ENCODE peak calls at places on chromosome 7, in seven cellular contexts. V, H, T, N, S, U and E are unnamed samples.
A peak's percentile ranks its signal among the peaks of the same experiment; 100 is the strongest.

GRCh38 chr7:20539201-20539600 is 76.3 kb upstream of the ABCB5 start:
- DNase-seq in U (no peak), H (no peak), V (peak; percentile 16), T (no peak), N (no peak), S (no peak), E (no peak)

GRCh38 chr7:584122-584465 is 64.4 kb upstream of the PDGFA start:
- DNase-seq in V (no peak), H (no peak), N (no peak), U (no peak), S (peak; percentile 69), T (no peak), E (peak; percentile 91)

GRCh38 chr7:138610671-138611170 is 90.4 kb downstream of the SVOPL start:
- DNase-seq in H (no peak), U (no peak), N (no peak), V (no peak), S (no peak), T (no peak), E (no peak)

GRCh38 chr7:2735744-2736143 is 47.7 kb downstream of the AMZ1 start:
- DNase-seq in T (no peak), V (no peak), U (no peak), S (no peak), N (no peak), H (no peak), E (no peak)

GRCh38 chr7:156537006-156537405 is 103.6 kb upstream of the RNF32 start:
- DNase-seq in N (no peak), H (no peak), S (no peak), T (no peak), U (no peak), V (no peak), E (no peak)

GRCh38 chr7:41544241-41544640 is 158.6 kb downstream of the INHBA start:
- DNase-seq in N (no peak), S (no peak), T (no peak), H (no peak), U (no peak), V (no peak), E (no peak)

GRCh38 chr7:77447616-77448015 is 31.5 kb upstream of the GSAP start:
- DNase-seq in N (no peak), S (no peak), H (no peak), T (no peak), U (no peak), V (no peak), E (no peak)

GRCh38 chr7:95865716-95866371 is 93.5 kb downstream of the DYNC1I1 start:
- DNase-seq in S (no peak), N (no peak), T (peak; percentile 68), V (no peak), U (no peak), H (no peak), E (no peak)

GRCh38 chr7:45890902-45891461 is 2.7 kb downstream of the IGFBP1 start:
- DNase-seq in U (no peak), N (no peak), H (no peak), V (peak; percentile 30), T (no peak), S (no peak), E (no peak)

GRCh38 chr7:36208997-36209813 is 56.2 kb downstream of the EEPD1 start:
- DNase-seq in N (no peak), U (no peak), H (no peak), S (no peak), V (no peak), T (peak; percentile 30), E (peak; percentile 77)

GRCh38 chr7:155043756-155044155 is 26.4 kb upstream of the HTR5A start:
- DNase-seq in N (no peak), H (no peak), U (no peak), T (no peak), S (no peak), V (no peak), E (no peak)

GRCh38 chr7:148433521-148434180 is 156.9 kb upstream of the C7orf33 start:
- DNase-seq in U (no peak), H (no peak), T (no peak), N (no peak), S (no peak), V (no peak), E (no peak)

GRCh38 chr7:12975387-12975786 is 288.0 kb downstream of the ARL4A start:
- DNase-seq in H (no peak), N (no peak), U (no peak), T (no peak), V (no peak), S (no peak), E (no peak)

GRCh38 chr7:112986256-112987031 is 100.2 kb downstream of the GPR85 start:
- DNase-seq in H (no peak), N (no peak), U (no peak), V (no peak), T (no peak), S (no peak), E (no peak)

DNA sequence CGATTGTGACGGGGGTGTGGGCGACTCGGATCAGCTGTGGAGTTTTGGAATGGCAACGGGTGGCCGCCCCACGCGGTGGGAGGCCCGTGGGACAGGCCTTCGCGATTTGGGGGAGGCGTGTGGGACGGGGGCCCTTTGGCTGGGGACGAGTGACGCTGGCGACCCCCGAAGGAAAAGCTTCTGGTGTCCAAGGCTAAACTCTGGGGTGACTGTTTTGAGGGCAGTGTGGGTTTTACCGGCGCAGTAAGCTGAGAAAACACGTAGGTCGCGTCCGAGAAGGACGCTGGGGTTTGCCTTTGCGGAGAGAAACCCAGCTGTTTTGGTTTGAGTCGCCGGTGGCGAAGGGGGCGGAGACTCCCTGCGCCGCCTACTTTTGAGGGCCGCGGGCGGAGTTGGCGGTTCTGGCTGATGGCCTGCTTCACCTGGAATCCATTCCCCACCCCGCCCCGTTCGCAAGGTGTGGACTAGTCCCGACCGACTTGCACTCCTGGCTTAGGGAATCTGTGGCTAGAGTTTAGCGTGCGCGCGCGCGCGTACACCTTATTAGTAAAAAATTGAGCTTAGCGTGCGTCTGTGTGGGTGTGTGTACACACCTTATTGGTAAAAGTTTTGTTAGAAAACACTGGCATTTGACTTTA is 606 bp downstream of the TAX1BP1 start:
- DNase-seq in T (peak; percentile 98), U (peak; percentile 74), H (peak; percentile 88), N (peak; percentile 91), V (peak; percentile 77), S (peak; percentile 86), E (peak; percentile 87)
- H3K4me1 ChIP-seq in T (peaks cover 4% of the 10 kb centered on the region), U (no peaks in the 10 kb centered on the region), H (no peaks in the 10 kb centered on the region), N (peaks cover 4% of the 10 kb centered on the region), V (peaks cover 9% of the 10 kb centered on the region), S (no peaks in the 10 kb centered on the region), E (peaks cover 39% of the 10 kb centered on the region)

GRCh38 chr7:47786557-47787248 is 161.6 kb downstream of the PKD1L1 start:
- DNase-seq in V (no peak), H (peak; percentile 41), U (peak; percentile 21), S (peak; percentile 85), T (peak; percentile 85), N (peak; percentile 49), E (no peak)
- H3K4me1 ChIP-seq in V (no peaks in the 10 kb centered on the region), H (no peaks in the 10 kb centered on the region), U (peaks cover 40% of the 10 kb centered on the region), S (peaks cover 16% of the 10 kb centered on the region), T (no peaks in the 10 kb centered on the region), N (peaks cover 3% of the 10 kb centered on the region), E (no peaks in the 10 kb centered on the region)

DNA sequence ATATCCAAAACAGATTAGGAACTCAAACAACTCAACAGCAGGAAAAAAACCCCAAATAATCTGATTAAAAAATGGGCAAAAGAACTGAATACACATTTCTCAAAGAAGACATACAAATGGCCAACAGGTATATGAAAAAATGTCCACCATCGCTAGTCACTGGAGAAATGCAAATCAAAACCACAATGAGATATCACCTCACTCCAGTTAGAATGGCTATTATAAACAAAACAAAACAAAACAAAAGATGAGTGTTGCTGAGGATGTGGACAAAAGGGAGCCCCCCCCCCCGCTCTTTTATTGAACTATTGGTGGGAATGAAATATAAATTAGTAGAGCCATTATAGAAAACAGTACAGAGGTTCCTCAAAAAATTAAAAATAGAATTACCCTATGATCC is 77.8 kb upstream of the RHEB start:
- DNase-seq in V (no peak), S (no peak), U (no peak), N (no peak), T (no peak), H (no peak), E (no peak)
- H3K4me1 ChIP-seq in V (no peaks in the 10 kb centered on the region), S (peaks cover 7% of the 10 kb centered on the region), U (peaks cover 10% of the 10 kb centered on the region), N (no peaks in the 10 kb centered on the region), T (no peaks in the 10 kb centered on the region), H (peaks cover 13% of the 10 kb centered on the region), E (no peaks in the 10 kb centered on the region)

GRCh38 chr7:135971366-135971725 is 5.8 kb downstream of the MTPN start:
- DNase-seq in V (no peak), S (no peak), H (no peak), U (no peak), N (no peak), T (no peak), E (no peak)
- H3K4me1 ChIP-seq in V (peaks cover 29% of the 10 kb centered on the region), S (peaks cover 4% of the 10 kb centered on the region), H (peaks cover 12% of the 10 kb centered on the region), U (peaks cover 20% of the 10 kb centered on the region), N (peaks cover 4% of the 10 kb centered on the region), T (peaks cover 2% of the 10 kb centered on the region), E (peaks cover 81% of the 10 kb centered on the region)

DNA sequence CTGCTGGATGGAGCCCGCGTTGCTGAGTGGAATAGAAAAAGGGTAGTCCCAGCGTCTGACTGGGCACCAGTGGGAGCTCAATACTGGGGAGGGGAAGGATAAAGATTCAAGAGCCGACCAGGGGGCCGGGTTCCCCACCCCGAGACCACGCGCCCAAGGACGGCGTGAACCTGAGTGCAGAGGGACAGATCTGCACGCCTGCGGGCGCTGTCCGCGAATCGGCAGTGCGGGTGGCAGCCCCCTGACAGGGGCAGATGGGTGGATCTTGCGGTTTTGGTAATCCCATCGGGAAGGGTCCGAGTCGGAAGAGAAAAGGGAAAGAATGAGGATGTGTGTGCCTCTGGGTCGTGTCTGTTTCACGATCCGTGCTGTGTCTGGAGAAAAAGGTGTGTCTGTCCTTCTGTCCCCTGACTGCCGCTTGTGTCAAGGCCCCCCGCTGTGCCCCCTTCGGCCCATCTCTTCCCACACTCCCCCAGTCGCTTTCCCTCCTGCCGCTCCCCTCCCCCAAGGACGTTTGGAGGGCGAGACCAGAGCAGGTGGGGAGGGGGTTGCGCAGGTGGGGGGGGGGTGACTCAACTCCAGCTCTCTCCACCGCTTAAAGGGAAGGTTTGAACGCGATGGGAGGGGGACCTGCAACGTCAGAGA is 711 bp upstream of the VGF start:
- DNase-seq in T (peak; percentile 75), S (no peak), U (no peak), V (peak; percentile 38), H (no peak), N (peak; percentile 78), E (no peak)
- H3K4me1 ChIP-seq in T (peaks cover 5% of the 10 kb centered on the region), S (no peaks in the 10 kb centered on the region), U (peaks cover 30% of the 10 kb centered on the region), V (peaks cover 36% of the 10 kb centered on the region), H (peaks cover 28% of the 10 kb centered on the region), N (peaks cover 38% of the 10 kb centered on the region), E (peaks cover 61% of the 10 kb centered on the region)